ENCODE peak calls at places on chromosomes 5 and 9, in four cellular contexts. S is IMR-90, J is BJ, M is lung. B is an unnamed sample.

GRCh38 chr9:130406278-130406895 is 38.4 kb upstream of the ASS1 start:
- DNase-seq in J (no peak), S (no peak), M (no peak), B (no peak)

GRCh38 chr9:125744616-125745387 is 2.4 kb upstream of the PBX3 start:
- DNase-seq in J (peak; percentile 74), S (peak; percentile 79), M (no peak), B (no peak)

GRCh38 chr9:134626576-134627416 is 14.8 kb upstream of the COL5A1 start:
- DNase-seq in M (no peak), J (no peak), S (peak; percentile 59), B (no peak)

GRCh38 chr5:157288405-157289163 is 22.7 kb downstream of the CYFIP2 start:
- DNase-seq in S (no peak), J (no peak), M (no peak), B (no peak)

GRCh38 chr5:76862986-76863385 is 13.2 kb downstream of the S100Z start:
- DNase-seq in J (no peak), S (no peak), M (no peak), B (no peak)

GRCh38 chr9:31071606-31072286 is 1312.7 kb upstream of the ACO1 start:
- DNase-seq in M (no peak), S (no peak), J (no peak), B (no peak)

GRCh38 chr5:150517272-150518152 is 9.6 kb downstream of the NDST1 start:
- DNase-seq in S (peak; percentile 98), J (peak; percentile 92), M (peak; percentile 88), B (no peak)

GRCh38 chr9:16179566-16179965 is 626.7 kb downstream of the CCDC171 start:
- DNase-seq in M (no peak), S (no peak), J (no peak), B (no peak)

GRCh38 chr5:177133845-177134652 is 476 bp downstream of the NSD1 start:
- DNase-seq in S (peak; percentile 29), J (no peak), M (peak; percentile 45), B (peak; percentile 58)

GRCh38 chr9:3506164-3506563 is 19.6 kb downstream of the RFX3 start:
- DNase-seq in J (no peak), M (no peak), S (no peak), B (no peak)

GRCh38 chr5:16866220-16866619 is 69.9 kb downstream of the MYO10 start:
- DNase-seq in M (no peak), S (no peak), J (no peak), B (no peak)

GRCh38 chr5:139711852-139712171 is 63.7 kb downstream of the CXXC5 start:
- DNase-seq in S (no peak), M (no peak), J (no peak), B (peak; percentile 29)

GRCh38 chr5:51395245-51395644 is 12.0 kb downstream of the ISL1 start:
- DNase-seq in J (no peak), M (no peak), S (no peak), B (no peak)

GRCh38 chr9:5767968-5768932 is 64.7 kb downstream of the ERMP1 start:
- DNase-seq in S (no peak), M (no peak), J (no peak), B (no peak)

DNA sequence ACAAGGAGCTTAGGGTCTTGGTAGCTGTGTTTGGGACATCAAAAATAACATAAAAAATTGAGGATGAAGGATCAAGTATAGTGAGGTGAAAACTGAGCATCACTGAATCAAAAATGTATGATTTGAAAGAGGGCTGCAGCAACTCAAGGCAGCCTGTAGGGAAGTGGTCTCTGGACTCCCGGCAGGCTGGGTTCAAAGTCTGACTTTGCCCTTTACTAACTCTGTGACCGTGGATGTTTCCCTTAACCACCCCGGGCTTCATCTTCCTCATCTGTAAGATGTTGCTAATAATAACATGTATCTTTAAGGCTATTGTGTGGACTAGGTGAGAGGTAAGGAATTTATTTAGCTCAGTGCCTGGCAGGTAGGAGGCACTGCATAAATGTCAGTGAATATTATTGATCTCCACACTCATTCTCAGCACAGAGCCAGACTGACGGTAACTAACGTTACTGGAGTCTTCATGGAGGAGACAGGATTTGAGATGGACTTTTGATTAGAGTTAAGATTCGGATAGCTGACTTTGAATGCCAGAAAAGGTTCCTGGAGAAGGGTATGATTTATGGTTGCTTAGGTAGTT is 367.3 kb downstream of the NDUFS4 start:
- DNase-seq in M (no peak), J (no peak), S (no peak), B (no peak)
- TF ChIP-seq CTCF in M (no peak), J (no peak), S (no peak), B (no peak)

DNA sequence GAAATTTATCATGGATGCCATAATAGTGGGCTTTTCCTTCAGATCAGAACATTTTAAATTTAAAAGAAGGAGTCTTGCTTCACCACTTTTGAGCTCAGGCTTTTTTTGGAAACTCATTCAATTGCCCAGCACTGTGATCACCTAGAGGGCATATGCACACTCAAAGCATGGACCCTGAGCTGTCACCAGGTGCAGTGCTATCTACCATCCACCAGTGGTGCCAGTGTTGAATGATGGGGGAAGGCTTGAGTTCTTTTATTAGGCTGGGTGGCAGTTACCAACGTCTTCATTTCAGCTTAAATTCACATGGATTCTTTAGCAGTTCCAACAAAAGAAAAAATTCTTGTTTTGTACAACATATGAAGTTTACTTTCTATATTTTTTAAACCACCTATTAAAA is 164.1 kb downstream of the CFAP90 start:
- DNase-seq in J (no peak), S (no peak), M (no peak), B (no peak)
- TF ChIP-seq CTCF in J (no peak), S (no peak), M (no peak), B (no peak)

GRCh38 chr5:122897283-122897602 is 51.8 kb downstream of the SNX24 start:
- DNase-seq in M (no peak), S (no peak), J (no peak), B (no peak)
- TF ChIP-seq CTCF in M (no peak), S (no peak), J (no peak), B (no peak)

GRCh38 chr5:107560377-107560776 is 110.4 kb downstream of the EFNA5 start:
- DNase-seq in J (no peak), S (no peak), M (no peak), B (no peak)

GRCh38 chr5:107564896-107565295 is 105.8 kb downstream of the EFNA5 start:
- DNase-seq in J (no peak), M (no peak), S (no peak), B (no peak)

GRCh38 chr5:107565791-107566536 is 104.8 kb downstream of the EFNA5 start:
- DNase-seq in J (no peak), M (no peak), S (no peak), B (no peak)

GRCh38 chr5:107566537-107566875 is 104.2 kb downstream of the EFNA5 start:
- DNase-seq in S (no peak), J (no peak), M (no peak), B (no peak)

DNA sequence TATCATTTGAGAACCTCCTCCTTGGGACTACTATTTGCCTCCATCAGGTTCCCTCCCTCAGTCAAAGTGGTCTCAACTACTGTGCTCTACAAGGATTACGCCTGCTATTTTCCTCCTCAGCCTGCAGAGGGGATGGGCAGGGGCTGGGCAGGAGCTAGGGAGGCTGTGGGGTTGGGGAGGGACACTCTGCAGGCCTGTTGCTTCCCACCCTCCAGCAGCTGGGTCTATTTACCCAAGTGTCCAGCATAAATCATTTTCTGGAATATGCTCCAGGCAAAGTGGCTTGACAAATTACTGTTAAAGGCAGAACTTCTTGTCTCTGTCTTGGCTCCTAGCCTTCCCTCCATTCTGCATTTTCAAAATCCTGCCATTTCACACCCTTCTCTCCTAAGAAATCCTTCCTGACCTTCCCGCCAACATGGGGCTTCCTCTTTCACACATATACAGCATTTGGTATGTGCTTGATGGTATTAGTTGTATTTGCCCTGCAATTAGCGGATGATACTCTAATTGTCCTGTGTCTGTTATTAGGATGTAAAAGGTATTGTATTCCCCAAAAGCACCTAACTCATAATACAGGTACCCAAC is 106.7 kb downstream of the EFNA5 start:
- DNase-seq in S (no peak), J (no peak), M (no peak), B (no peak)
- TF ChIP-seq CTCF in S (no peak), J (no peak), M (no peak), B (no peak)

B was measured in natural killer cell.